ENCODE peak calls at places on chromosomes 13 and 19, in seven cellular contexts. O is kidney, C is GM12865, I is AG04449, V is ovary, U is lower leg skin, L is neural progenitor cell. H is an unnamed sample.

GRCh38 chr19:2308114-2308556 is at the start of gene LINGO3:
- DNase-seq in U (no peak), L (peak; percentile 60), C (no peak), I (no peak), V (no peak), O (no peak), H (no peak)

GRCh38 chr13:48585456-48585840 is 52.6 kb upstream of the RCBTB2 start:
- DNase-seq in C (no peak), U (peak; percentile 47), V (no peak), O (no peak), L (peak; percentile 68), I (no peak), H (no peak)

GRCh38 chr13:100689191-100689590 is 14.6 kb upstream of the TMTC4 start:
- DNase-seq in O (no peak), C (no peak), U (no peak), V (no peak), L (no peak), I (no peak), H (no peak)

GRCh38 chr13:30376426-30377311 is 45.6 kb upstream of the UBE2L5 start:
- DNase-seq in I (no peak), O (no peak), L (no peak), V (no peak), C (peak; percentile 86), U (no peak), H (no peak)

GRCh38 chr13:97298816-97299215 is 76.7 kb downstream of the MBNL2 start:
- DNase-seq in L (no peak), I (no peak), V (no peak), O (no peak), C (no peak), U (no peak), H (no peak)

GRCh38 chr13:20969182-20969581 is 66.6 kb upstream of the XPO4 start:
- DNase-seq in O (no peak), L (no peak), I (no peak), C (peak; percentile 59), U (no peak), V (no peak), H (peak; percentile 36)

GRCh38 chr13:23673354-23673753 is 103.1 kb downstream of the TNFRSF19 start:
- DNase-seq in L (no peak), U (no peak), I (peak; percentile 92), V (no peak), O (no peak), C (no peak), H (no peak)

GRCh38 chr19:49852631-49853126 is 1.7 kb downstream of the PTOV1 start:
- DNase-seq in U (peak; percentile 15), O (no peak), V (no peak), I (no peak), L (no peak), C (no peak), H (no peak)

GRCh38 chr19:34559045-34559444 is 77.5 kb downstream of the WTIP start:
- DNase-seq in I (no peak), O (no peak), L (no peak), V (no peak), U (no peak), C (no peak), H (no peak)

DNA sequence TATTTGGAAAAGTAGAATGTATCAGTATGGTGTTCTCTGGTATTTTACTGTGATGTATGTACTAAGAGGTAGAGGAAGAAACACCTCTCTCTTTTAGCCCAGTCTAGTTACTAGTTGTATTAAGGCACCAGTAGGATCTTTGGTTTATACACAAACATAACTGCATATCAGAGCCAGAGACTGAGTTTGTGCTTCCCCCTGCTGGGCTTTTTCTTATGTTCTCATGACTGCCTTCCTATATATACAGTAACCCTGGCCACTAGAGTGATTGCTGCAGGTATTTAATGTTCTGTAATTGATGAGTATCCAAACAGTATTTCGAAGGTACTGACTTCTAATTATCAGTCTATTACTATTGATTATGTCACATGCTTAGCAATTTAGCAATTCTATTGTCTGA is 202.5 kb upstream of the KLHL1 start:
- DNase-seq in I (no peak), O (no peak), C (peak; percentile 14), V (no peak), U (no peak), L (peak; percentile 46), H (peak; percentile 13)
- TF ChIP-seq CTCF in I (no peak), O (peak; percentile 22), C (peak; percentile 21), V (no peak), U (no peak), L (peak; percentile 57), H (peak; percentile 49)

GRCh38 chr19:9645466-9645865 is 24.4 kb upstream of the ZNF561 start:
- DNase-seq in C (no peak), L (no peak), O (no peak), I (no peak), U (no peak), V (no peak), H (peak; percentile 33)
- TF ChIP-seq CTCF in C (no peak), L (no peak), O (no peak), I (no peak), U (no peak), V (no peak), H (no peak)

DNA sequence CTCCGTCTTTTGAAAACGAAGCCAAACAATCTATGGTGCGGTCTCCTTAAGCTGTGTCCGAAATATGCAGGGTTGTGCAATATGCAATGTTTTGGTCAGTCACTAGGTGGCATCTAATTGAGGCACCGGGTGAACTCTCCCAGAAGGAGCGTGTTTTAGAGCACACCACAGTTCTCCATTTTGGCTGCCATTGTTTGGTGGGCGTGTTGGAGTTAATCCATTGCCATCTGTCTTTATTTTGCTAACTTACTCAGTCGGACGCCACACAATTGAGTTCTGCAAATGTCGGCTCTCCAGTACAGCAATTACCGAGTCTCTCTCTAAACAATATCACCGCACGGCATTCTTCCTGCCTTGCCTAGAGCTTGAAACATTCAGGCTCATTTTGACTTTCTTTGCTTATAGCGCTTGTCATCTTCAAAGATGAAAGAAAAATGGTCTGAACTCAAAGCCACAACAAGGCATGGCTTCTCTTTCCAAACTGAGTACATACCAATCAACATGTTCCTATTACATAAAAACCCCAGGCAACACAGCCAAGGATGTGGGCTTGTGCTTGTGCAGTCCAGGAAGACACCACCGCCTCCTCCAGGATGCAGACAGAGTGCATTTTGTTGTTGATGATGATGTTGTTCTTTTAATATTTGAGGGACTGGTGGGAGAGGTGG is 182.0 kb upstream of the SERP2 start:
- DNase-seq in L (peak; percentile 83), O (no peak), V (peak; percentile 31), I (no peak), C (peak; percentile 63), U (peak; percentile 69), H (no peak)
- TF ChIP-seq CTCF in L (peak; percentile 74), O (peak; percentile 56), V (peak; percentile 80), I (peak; percentile 74), C (peak; percentile 43), U (peak; percentile 55), H (peak; percentile 30)

GRCh38 chr19:17938092-17938845 is 5.5 kb downstream of the CCDC124 start:
- DNase-seq in C (peak; percentile 86), V (peak; percentile 84), L (peak; percentile 79), I (peak; percentile 26), O (peak; percentile 85), U (peak; percentile 74), H (peak; percentile 75)
- TF ChIP-seq CTCF in C (peak; percentile 99), V (peak; percentile 82), L (peak; percentile 95), I (peak; percentile 96), O (peak; percentile 86), U (peak; percentile 63), H (peak; percentile 97)

GRCh38 chr19:37172368-37173366 is at the start of gene ZNF585A:
- DNase-seq in L (peak; percentile 94), U (peak; percentile 93), O (peak; percentile 96), I (peak; percentile 85), V (peak; percentile 90), C (peak; percentile 97), H (peak; percentile 93)
- TF ChIP-seq CTCF in L (peak; percentile 31), U (no peak), O (peak; percentile 16), I (peak; percentile 17), V (no peak), C (no peak), H (no peak)

GRCh38 chr13:40233731-40234195 is 432.7 kb downstream of the FOXO1 start:
- DNase-seq in C (no peak), V (no peak), I (no peak), O (peak; percentile 85), U (peak; percentile 48), L (no peak), H (no peak)
- TF ChIP-seq CTCF in C (no peak), V (no peak), I (no peak), O (no peak), U (no peak), L (no peak), H (no peak)

GRCh38 chr19:6736169-6736916 is 1.0 kb downstream of the GPR108 start:
- DNase-seq in I (peak; percentile 52), C (peak; percentile 92), O (peak; percentile 91), U (peak; percentile 77), V (peak; percentile 82), L (peak; percentile 88), H (peak; percentile 83)
- TF ChIP-seq CTCF in I (peak; percentile 85), C (peak; percentile 76), O (peak; percentile 48), U (peak; percentile 30), V (peak; percentile 79), L (peak; percentile 62), H (peak; percentile 57)

H was measured in PC-9.